ENCODE peak calls at places on chromosomes 4 and X, in five cellular contexts. G, C, A, D and F are unnamed samples.

GRCh38 chrX:43064096-43064495 is 286.1 kb upstream of the PPP1R2C start:
- DNase-seq in C (no peak), G (no peak), D (no peak), A (no peak), F (no peak)

GRCh38 chrX:99705696-99706095 is 704.4 kb downstream of the PCDH19 start:
- DNase-seq in D (no peak), C (no peak), G (no peak), A (no peak), F (no peak)

GRCh38 chr4:45732161-45732560 is 391.7 kb downstream of the GABRG1 start:
- DNase-seq in A (no peak), C (no peak), D (no peak), G (no peak), F (no peak)

GRCh38 chr4:124203613-124204284 is 508.8 kb downstream of the ANKRD50 start:
- DNase-seq in C (no peak), D (no peak), A (no peak), G (no peak), F (no peak)

GRCh38 chr4:17111959-17112659 is 213.7 kb upstream of the LDB2 start:
- DNase-seq in G (peak), C (peak), A (peak), D (no peak), F (peak)

GRCh38 chr4:173328236-173328901 is 5.8 kb downstream of the HMGB2 start:
- DNase-seq in G (no peak), A (no peak), D (no peak), C (no peak), F (no peak)

GRCh38 chr4:16019666-16020065 is 56.7 kb upstream of the FGFBP2 start:
- DNase-seq in A (no peak), D (no peak), C (no peak), G (no peak), F (no peak)

GRCh38 chr4:72486991-72487390 is 82.0 kb downstream of the ADAMTS3 start:
- DNase-seq in A (no peak), C (no peak), D (no peak), G (no peak), F (no peak)

GRCh38 chr4:78768447-78769177 is 7.5 kb upstream of the BMP2K start:
- DNase-seq in C (no peak), G (no peak), A (no peak), D (no peak), F (no peak)

GRCh38 chrX:133859336-133859735 is 126.1 kb downstream of the GPC3 start:
- DNase-seq in A (no peak), D (no peak), C (no peak), G (no peak), F (no peak)

GRCh38 chr4:123415977-123416376 is 19.4 kb downstream of the SPRY1 start:
- DNase-seq in C (no peak), D (no peak), G (no peak), A (no peak), F (no peak)

GRCh38 chr4:555566-556275 is 20.4 kb downstream of the TMEM271 start:
- DNase-seq in G (no peak), A (no peak), C (no peak), D (no peak), F (no peak)

GRCh38 chr4:142596121-142596520 is 250.0 kb downstream of the INPP4B start:
- DNase-seq in A (no peak), C (no peak), G (no peak), D (no peak), F (no peak)

GRCh38 chr4:128177376-128177959 is 110.1 kb downstream of the PGRMC2 start:
- DNase-seq in A (no peak), C (no peak), G (peak), D (no peak), F (no peak)

GRCh38 chrX:66046612-66047235 is 6.8 kb upstream of the VSIG4 start:
- DNase-seq in C (peak), D (no peak), A (no peak), G (peak), F (peak)

GRCh38 chrX:124232523-124233201 is 99.8 kb upstream of the TEX13D start:
- DNase-seq in G (peak), C (no peak), A (no peak), D (no peak), F (no peak)

GRCh38 chr4:169986369-169986768 is 39.8 kb downstream of the MFAP3L start:
- DNase-seq in G (no peak), C (no peak), D (no peak), A (no peak), F (no peak)

GRCh38 chrX:20529301-20529700 is 262.6 kb upstream of the RPS6KA3 start:
- DNase-seq in G (no peak), A (no peak), D (no peak), C (no peak), F (no peak)

GRCh38 chrX:20530319-20530979 is 263.7 kb upstream of the RPS6KA3 start:
- DNase-seq in D (peak), A (peak), G (peak), C (peak), F (peak)

GRCh38 chrX:20529711-20530110 is 263.0 kb upstream of the RPS6KA3 start:
- DNase-seq in A (no peak), D (no peak), G (no peak), C (no peak), F (no peak)

GRCh38 chrX:20527041-20527440 is 260.3 kb upstream of the RPS6KA3 start:
- DNase-seq in A (no peak), C (no peak), G (no peak), D (no peak), F (no peak)

DNA sequence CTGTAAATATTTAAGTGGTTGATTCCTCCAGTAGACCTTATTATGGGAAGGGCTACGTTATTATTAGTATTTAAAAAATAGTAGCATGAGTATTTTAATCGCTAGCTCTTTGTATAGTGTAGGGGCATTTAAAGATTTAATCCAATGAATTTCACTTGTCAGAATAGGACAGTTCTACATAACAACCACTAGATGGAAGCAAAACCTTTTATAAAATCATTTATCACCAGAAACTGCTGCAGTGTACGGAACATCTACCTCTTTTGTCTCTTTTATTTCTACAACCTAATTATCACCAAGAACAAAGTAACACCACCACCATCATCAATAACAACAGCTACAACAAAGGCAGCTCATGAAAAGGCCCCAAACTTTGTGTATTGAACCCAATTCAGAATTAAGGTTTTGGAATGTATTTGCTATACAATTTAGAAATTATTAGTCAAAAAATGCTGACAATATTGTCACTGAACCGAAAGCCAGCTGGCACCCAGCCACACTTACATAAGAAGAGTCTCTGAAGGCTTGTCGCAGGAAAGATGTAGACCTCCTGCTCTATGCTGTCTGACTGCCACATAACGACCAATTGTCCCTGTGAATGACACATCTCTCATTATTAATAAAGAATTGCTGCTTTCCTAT is 260.9 kb upstream of the RPS6KA3 start:
- DNase-seq in D (no peak), A (no peak), C (peak), G (no peak), F (peak)
- TF ChIP-seq CTCF in D (peak), A (peak), C (peak), G (peak), F (no peak)

GRCh38 chrX:19332983-19333382 is 10.7 kb upstream of the PDHA1 start:
- DNase-seq in D (no peak), G (no peak), C (no peak), A (no peak), F (no peak)

GRCh38 chrX:19334945-19335626 is 8.6 kb upstream of the PDHA1 start:
- DNase-seq in D (no peak), C (peak), G (peak), A (no peak), F (peak)
- TF ChIP-seq CTCF in D (peak), C (peak), G (peak), A (peak), F (no peak)

DNA sequence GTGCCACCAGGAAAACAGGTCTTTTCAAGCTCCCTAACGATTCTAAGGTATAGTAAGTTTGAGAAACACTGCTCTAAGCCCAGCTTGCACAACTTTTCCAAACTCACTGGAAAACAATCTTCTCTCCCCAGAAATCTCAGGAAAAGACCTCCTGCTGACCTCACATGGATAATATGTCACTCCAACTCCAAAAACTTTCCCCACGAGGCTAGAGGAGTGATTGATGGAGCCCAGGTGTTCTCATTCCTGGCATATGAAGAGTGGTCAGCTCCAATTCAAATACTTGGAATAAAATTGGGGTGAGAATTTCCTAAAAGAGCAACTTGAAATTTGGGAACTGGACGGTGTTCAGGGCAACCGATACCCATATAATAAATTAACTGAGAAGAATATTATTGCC is 299.9 kb downstream of the PPP4R3C start:
- DNase-seq in D (no peak), A (no peak), C (no peak), G (no peak), F (no peak)
- TF ChIP-seq CTCF in D (no peak), A (no peak), C (no peak), G (no peak), F (no peak)

DNA sequence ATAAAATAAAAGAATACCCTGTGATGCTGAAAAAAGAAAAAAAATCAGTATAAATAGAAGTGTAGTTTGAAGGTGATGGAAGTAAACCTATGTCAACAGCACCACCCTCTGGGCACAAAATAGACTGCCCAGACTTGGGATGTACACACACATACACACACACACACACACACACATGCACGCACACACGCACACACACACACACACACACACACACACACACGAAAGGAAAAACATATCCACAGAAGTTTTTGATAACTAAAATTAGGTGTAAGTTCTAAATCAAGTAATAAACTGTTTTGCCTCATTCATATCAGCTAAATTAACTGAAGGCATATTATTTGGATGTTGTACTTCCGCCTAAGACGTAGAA is 40.5 kb downstream of the ANXA5 start:
- DNase-seq in A (peak), D (no peak), G (peak), C (peak), F (peak)
- TF ChIP-seq CTCF in A (peak), D (no peak), G (peak), C (peak), F (peak)

GRCh38 chr4:24118031-24118430 is 228.2 kb upstream of the PPARGC1A start:
- DNase-seq in C (no peak), D (no peak), A (no peak), G (no peak), F (no peak)
- TF ChIP-seq CTCF in C (no peak), D (no peak), A (no peak), G (no peak), F (no peak)

DNA sequence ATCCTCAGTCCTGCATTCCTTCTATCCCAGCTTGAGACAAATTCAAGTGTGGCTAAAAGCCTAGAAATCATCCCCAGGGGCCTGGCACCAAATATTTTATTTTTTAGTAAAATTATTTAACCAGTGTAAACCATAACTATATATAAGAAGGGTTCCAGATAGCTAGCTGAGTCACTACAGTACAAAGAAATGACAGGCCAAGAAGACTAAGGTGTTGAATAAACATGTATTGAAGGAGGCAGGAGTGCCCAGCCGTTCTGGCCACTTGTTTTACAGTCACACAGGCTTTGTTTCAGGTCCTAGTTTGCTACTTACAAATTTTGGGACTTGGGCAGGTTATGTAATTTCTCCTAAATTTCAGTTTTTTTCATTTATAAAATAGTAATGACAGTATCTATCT is 225.9 kb upstream of the PITX2 start:
- DNase-seq in G (no peak), C (no peak), A (no peak), D (no peak), F (no peak)
- TF ChIP-seq CTCF in G (no peak), C (no peak), A (no peak), D (no peak), F (no peak)

DNA sequence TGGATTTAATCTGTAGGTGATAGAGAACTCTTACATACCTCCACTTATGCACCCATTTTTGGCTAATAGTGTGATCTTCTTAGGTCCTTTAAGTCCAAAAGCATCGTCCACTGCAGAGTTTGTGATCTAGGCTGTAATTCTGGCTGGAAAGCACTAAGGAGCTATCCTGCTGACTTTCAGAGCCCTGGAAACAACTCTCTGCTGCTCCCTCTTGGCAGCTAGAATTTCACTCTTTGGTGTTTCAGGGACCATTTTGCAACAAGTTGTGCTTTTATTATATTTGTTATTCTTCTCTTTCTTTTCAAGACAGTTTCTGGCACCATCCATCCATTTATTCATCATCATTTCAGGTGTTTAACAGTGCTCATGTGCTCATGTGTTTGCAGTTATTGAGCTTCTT is 130.0 kb downstream of the RBM46 start:
- DNase-seq in C (no peak), A (no peak), D (no peak), G (no peak), F (no peak)
- TF ChIP-seq CTCF in C (no peak), A (peak), D (no peak), G (no peak), F (no peak)

DNA sequence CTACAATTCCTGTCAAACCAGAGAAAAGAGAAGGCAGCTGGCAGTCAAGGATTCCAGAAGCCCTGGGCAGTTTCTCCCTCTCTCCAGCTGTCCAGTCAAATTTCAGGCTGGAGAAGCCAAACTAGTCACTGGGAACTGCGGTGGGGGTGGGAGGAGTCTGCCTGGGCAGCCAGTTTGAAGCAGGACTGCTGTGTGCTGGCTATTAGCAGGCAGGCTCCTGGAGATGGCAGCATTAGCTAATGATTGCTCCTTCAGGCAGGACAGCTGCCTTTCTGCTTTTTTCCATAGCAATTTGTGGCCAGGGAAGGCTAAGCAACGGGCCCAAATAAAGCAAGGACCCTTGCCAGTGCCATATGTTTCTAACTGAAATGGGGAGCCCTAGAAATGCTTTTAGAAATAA is 44.7 kb upstream of the FGF13 start:
- DNase-seq in G (no peak), C (no peak), A (peak), D (no peak), F (no peak)
- TF ChIP-seq CTCF in G (no peak), C (no peak), A (peak), D (no peak), F (no peak)

DNA sequence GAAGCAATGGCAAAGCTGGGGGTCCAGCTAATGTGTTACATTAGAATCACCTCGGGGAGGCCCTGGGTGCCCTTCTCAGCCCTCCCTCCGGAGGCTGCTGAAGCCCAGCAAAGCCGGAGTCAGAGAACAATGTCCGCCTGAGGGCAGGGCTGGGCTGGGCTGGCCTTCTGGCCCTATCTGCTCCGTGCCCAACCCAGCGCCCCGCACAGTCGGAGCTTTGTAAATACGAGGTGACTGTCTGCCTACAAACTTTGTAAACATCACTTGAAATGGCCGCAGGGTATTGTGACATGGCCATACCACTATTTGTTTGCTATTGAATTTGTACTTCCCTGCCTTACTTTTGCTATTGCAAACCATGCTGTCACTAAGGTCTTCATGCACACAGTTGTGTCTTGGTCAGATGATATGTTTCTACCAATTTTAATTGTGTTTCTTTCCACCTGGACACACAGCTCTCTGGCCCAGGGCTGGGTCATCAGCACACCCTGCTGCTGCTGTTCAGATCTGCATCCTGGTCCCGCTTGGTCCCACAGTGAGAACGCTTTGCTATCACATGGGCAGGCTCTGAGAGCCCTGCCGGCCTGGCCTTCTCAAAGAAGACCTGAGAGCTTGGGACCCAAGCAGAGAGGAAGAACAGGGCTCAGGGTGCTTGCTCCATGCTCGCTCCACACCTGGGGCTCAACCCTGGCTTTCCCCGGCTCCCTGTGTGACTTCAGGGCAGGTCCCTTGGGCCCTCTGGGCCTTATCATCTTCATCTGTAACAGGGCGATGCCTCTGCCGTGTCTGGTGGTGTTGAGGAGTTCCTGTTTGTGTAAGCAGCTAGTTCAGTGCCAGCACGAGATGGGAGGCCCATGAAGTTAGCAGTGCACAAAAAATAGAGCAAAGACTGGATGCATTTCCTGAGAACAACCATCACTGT is 2.2 kb downstream of the S100P start:
- DNase-seq in G (peak), A (no peak), D (no peak), C (no peak), F (no peak)
- TF ChIP-seq CTCF in G (no peak), A (no peak), D (no peak), C (no peak), F (no peak)

GRCh38 chrX:111447298-111447697 is 35.3 kb upstream of the DCX start:
- DNase-seq in G (peak), D (no peak), A (peak), C (peak), F (peak)
- TF ChIP-seq CTCF in G (peak), D (peak), A (peak), C (peak), F (no peak)